ENCODE peak calls at places on chromosomes 13 and 19, in ten cellular contexts. W is heart left ventricle, V is GM23248, M is cardiac muscle cell, J is PC-3, P is left ventricle myocardium inferior, U is lung, Y is K562, S is breast epithelium, G is psoas muscle. R is an unnamed sample. For H3K4me1 and H3K9me3, the result is how much of the 10 kb centered on the place peaks cover.

GRCh38 chr19:51461723-51462161 is 3.5 kb upstream of the SIGLEC8 start:
- DNase-seq in V (no peak), P (no peak), J (no peak), Y (no peak), M (no peak), G (no peak), W (no peak), U (no peak), S (no peak), R (no peak)

GRCh38 chr19:2209408-2209807 is 26.7 kb downstream of the PLEKHJ1 start:
- DNase-seq in G (no peak), Y (no peak), W (no peak), V (no peak), U (no peak), P (no peak), S (no peak), M (no peak), J (no peak), R (no peak)

GRCh38 chr13:95624020-95624419 is 20.5 kb downstream of the DZIP1 start:
- DNase-seq in V (peak), J (peak), S (no peak), U (no peak), Y (peak), W (no peak), P (no peak), G (no peak), M (peak), R (no peak)

GRCh38 chr13:67136157-67136556 is 94.0 kb downstream of the PCDH9 start:
- DNase-seq in G (no peak), P (no peak), U (no peak), M (peak), J (no peak), Y (no peak), W (no peak), V (no peak), S (no peak), R (no peak)

GRCh38 chr13:31236211-31236786 is 36.5 kb downstream of the B3GLCT start:
- DNase-seq in W (no peak), S (no peak), Y (no peak), J (peak), U (no peak), M (peak), G (no peak), P (no peak), V (peak), R (no peak)

GRCh38 chr13:91399189-91400093 is 1.0 kb downstream of the GPC5 start:
- DNase-seq in V (no peak), U (no peak), G (peak), J (no peak), W (peak), S (no peak), M (no peak), P (no peak), Y (no peak), R (no peak)

GRCh38 chr13:65461590-65461989 is 1768.5 kb downstream of the PCDH9 start:
- DNase-seq in G (no peak), V (no peak), M (peak), W (no peak), P (no peak), U (no peak), S (no peak), J (no peak), Y (no peak), R (no peak)

GRCh38 chr13:105573134-105573533 is 962.3 kb downstream of the EFNB2 start:
- DNase-seq in G (no peak), W (no peak), V (no peak), P (no peak), Y (no peak), J (peak), M (no peak), U (no peak), S (no peak), R (no peak)

GRCh38 chr13:79271616-79272015 is 134.4 kb downstream of the RBM26 start:
- DNase-seq in U (no peak), Y (no peak), G (no peak), P (no peak), W (no peak), S (no peak), M (no peak), J (no peak), V (no peak), R (no peak)

GRCh38 chr13:64428196-64428595 is 2801.9 kb downstream of the PCDH9 start:
- DNase-seq in M (no peak), U (no peak), S (no peak), J (peak), W (no peak), G (no peak), Y (no peak), P (no peak), V (no peak), R (no peak)

GRCh38 chr19:55432355-55432959 is 10.6 kb downstream of the SHISA7 start:
- DNase-seq in S (no peak), J (no peak), Y (no peak), M (no peak), U (no peak), V (peak), P (no peak), W (no peak), G (no peak), R (no peak)

GRCh38 chr19:45976180-45976579 is 2.5 kb upstream of the NOVA2 start:
- DNase-seq in S (no peak), M (peak), P (no peak), G (no peak), U (no peak), J (no peak), Y (peak), V (peak), W (no peak), R (no peak)

GRCh38 chr19:41912899-41913475 is 15.3 kb downstream of the ERFL start:
- DNase-seq in G (no peak), U (no peak), M (no peak), P (no peak), W (no peak), J (no peak), Y (no peak), S (no peak), V (peak), R (no peak)

GRCh38 chr13:112608212-112608611 is 20.3 kb upstream of the TUBGCP3 start:
- DNase-seq in S (no peak), W (no peak), J (no peak), G (no peak), U (no peak), P (no peak), V (no peak), M (no peak), Y (no peak), R (no peak)

GRCh38 chr19:23823952-23824389 is 65.3 kb upstream of the ZNF681 start:
- DNase-seq in U (no peak), M (peak), J (peak), W (no peak), V (no peak), S (no peak), P (no peak), Y (no peak), G (no peak), R (no peak)

GRCh38 chr19:5090780-5091575 is 122.1 kb downstream of the KDM4B start:
- DNase-seq in M (peak), G (no peak), W (peak), S (no peak), V (peak), J (no peak), P (peak), U (no peak), Y (peak), R (no peak)

GRCh38 chr19:55322495-55322894 is 2.6 kb downstream of the TMEM150B start:
- DNase-seq in M (no peak), Y (no peak), P (no peak), J (no peak), V (no peak), W (no peak), S (no peak), G (no peak), U (no peak), R (no peak)

GRCh38 chr19:17999685-18000479 is 8.1 kb upstream of the ARRDC2 start:
- DNase-seq in U (no peak), G (no peak), J (no peak), V (no peak), S (no peak), P (no peak), M (no peak), W (no peak), Y (peak), R (no peak)

GRCh38 chr19:1324792-1325567 is 39.3 kb downstream of the EFNA2 start:
- DNase-seq in Y (peak), M (peak), J (peak), V (peak), S (peak), P (peak), G (peak), W (peak), U (peak), R (no peak)

GRCh38 chr13:43846496-43846895 is 33.0 kb downstream of the CCDC122 start:
- DNase-seq in V (peak), U (no peak), Y (no peak), M (peak), W (no peak), G (no peak), S (no peak), J (no peak), P (no peak), R (no peak)

GRCh38 chr19:2070436-2070827 is 19.4 kb upstream of the MKNK2 start:
- DNase-seq in Y (no peak), S (no peak), G (no peak), P (no peak), V (no peak), W (no peak), U (no peak), J (no peak), M (no peak), R (no peak)

GRCh38 chr13:45779901-45780300 is 71.7 kb downstream of the SIAH3 start:
- DNase-seq in U (no peak), G (no peak), P (no peak), J (no peak), S (no peak), M (no peak), V (no peak), W (no peak), Y (no peak), R (no peak)

GRCh38 chr13:77909827-77910226 is 8.8 kb downstream of the EDNRB start:
- DNase-seq in G (no peak), J (no peak), U (no peak), P (no peak), V (no peak), M (no peak), Y (no peak), W (no peak), S (no peak), R (no peak)

GRCh38 chr13:90690458-90691063 is 656.9 kb upstream of the MIR17HG start:
- DNase-seq in Y (no peak), G (no peak), W (no peak), S (no peak), P (no peak), M (peak), V (peak), J (no peak), U (no peak), R (no peak)

GRCh38 chr19:50332264-50333038 is 3.3 kb upstream of the KCNC3 start:
- DNase-seq in U (no peak), J (peak), M (no peak), G (no peak), V (no peak), Y (no peak), W (peak), P (no peak), S (peak), R (no peak)

GRCh38 chr19:50332014-50332263 is 2.8 kb upstream of the KCNC3 start:
- DNase-seq in S (no peak), G (no peak), M (no peak), V (no peak), Y (no peak), J (no peak), U (no peak), P (no peak), W (no peak), R (no peak)

GRCh38 chr19:50331187-50332013 is 2.2 kb upstream of the KCNC3 start:
- DNase-seq in U (no peak), G (no peak), J (no peak), P (no peak), S (no peak), M (no peak), Y (no peak), W (peak), V (no peak), R (no peak)

GRCh38 chr19:50329146-50329925 is at the start of gene KCNC3:
- DNase-seq in W (peak), P (peak), M (peak), J (peak), Y (peak), S (peak), G (peak), V (peak), U (peak), R (peak)

DNA sequence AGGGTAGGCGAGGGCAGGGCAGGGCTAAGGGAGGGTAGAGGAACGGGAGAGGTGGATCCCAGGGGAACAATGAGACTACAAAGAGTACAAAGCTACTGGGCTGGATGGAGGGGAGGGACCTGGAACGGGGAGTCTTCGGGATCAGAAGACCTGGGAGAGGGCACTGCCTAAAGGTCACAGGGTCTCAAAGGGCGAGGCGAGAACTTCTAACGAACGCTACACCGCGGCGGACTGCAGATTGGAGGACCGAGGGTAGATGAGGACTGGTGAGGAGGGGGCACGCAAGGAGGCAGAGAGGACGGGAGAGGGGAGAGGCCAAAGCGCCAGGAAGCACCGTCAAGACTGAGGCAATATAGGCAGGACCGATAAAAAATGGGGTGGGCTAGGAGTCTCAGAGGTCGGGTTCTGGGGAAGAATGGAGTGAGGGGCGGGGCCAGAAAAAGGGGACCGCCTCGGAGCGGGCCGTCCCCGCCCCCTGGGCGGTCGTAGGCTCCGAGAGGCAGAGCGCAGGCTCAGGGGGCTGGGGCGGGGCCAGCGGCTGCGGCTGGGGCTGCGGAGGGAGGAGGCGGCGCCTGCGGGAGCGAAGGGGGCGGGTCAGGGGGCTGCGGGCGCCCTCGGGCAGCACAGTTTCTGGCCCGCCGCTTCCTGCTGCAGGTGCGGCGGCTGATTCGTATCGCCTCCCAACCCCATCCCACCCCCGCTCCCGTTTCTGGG is 1.3 kb upstream of the KCNC3 start:
- DNase-seq in V (peak), U (peak), J (peak), M (peak), G (peak), S (peak), Y (peak), W (peak), P (peak), R (no peak)
- H3K4me1 ChIP-seq in V (under half), U (under half), J (under half), M (under half), G (under half), S (under half), Y (half or more), W (under half), P (half or more), R (under half)

GRCh38 chr19:9348671-9349070 is 14.1 kb upstream of the ZNF177 start:
- DNase-seq in Y (no peak), U (no peak), J (no peak), M (no peak), S (no peak), V (no peak), W (no peak), G (no peak), P (no peak), R (no peak)
- H3K9me3 ChIP-seq in Y (under half), U (under half), J (half or more), M (under half), S (half or more), V (under half), W (half or more), G (half or more), P (half or more), R (half or more)

GRCh38 chr19:38663957-38664502 is 16.6 kb downstream of the ACTN4 start:
- DNase-seq in J (no peak), G (peak), M (no peak), Y (no peak), V (no peak), S (peak), U (no peak), W (peak), P (peak), R (no peak)
- H3K4me1 ChIP-seq in J (half or more), G (half or more), M (half or more), Y (half or more), V (half or more), S (half or more), U (half or more), W (half or more), P (half or more), R (half or more)

DNA sequence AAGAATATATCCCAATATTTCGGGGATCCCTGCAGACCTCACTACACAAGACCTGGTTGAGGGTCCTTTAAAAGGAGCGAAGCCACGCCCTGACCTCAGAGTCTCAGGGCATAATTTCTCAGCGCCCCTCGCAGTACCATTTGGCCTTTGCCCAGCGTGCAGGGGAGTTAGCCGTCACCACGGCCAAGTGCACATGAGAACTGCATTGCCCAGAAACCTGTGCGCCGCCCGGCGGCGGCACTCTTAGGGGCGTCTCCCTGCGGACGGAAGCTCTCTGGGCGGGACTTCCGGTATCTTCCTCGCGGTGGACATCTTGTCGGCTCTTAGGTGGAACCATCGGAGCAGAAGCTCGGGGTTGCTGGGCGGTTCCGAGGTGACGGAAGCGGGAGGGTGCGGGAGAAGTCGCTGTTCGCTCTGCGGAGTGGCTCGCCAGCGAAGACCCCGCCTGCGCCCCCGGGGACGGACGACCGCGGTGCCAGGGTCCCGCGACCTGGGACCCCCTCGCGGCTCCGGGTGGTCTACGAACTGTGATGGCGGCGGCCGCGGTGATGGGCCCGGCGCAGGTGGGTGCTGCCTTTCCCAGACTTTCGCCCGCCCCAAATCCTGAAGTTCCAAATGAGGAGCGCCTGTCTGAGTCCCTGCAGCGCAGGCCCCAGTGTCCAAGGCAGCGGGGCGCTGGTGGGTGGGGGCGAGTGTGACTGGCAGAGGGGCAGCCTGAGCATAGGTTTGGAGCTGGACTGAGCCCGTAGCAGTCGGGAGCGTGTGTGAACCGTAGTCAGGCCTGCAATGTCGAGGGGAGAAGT is at the start of gene ZNF134:
- DNase-seq in V (peak), G (peak), M (peak), Y (peak), U (peak), P (peak), J (peak), S (peak), W (peak), R (peak)
- H3K9me3 ChIP-seq in V (under half), G (half or more), M (under half), Y (under half), U (under half), P (half or more), J (under half), S (under half), W (half or more), R (under half)

GRCh38 chr19:8366121-8366581 is 2.2 kb downstream of the ANGPTL4 start:
- DNase-seq in S (no peak), P (no peak), W (no peak), Y (peak), V (no peak), U (no peak), G (no peak), M (peak), J (no peak), R (no peak)

GRCh38 chr19:8367327-8368001 is 3.5 kb downstream of the ANGPTL4 start:
- DNase-seq in M (peak), G (peak), P (peak), V (peak), S (peak), Y (peak), U (peak), J (peak), W (peak), R (no peak)

GRCh38 chr19:8361921-8362793 is 1.8 kb upstream of the ANGPTL4 start:
- DNase-seq in U (peak), W (peak), Y (no peak), P (peak), J (peak), M (peak), G (peak), S (peak), V (peak), R (no peak)

GRCh38 chr19:8366961-8367326 is 3.0 kb downstream of the ANGPTL4 start:
- DNase-seq in P (no peak), J (no peak), G (peak), V (peak), Y (no peak), S (no peak), M (peak), U (no peak), W (peak), R (no peak)

DNA sequence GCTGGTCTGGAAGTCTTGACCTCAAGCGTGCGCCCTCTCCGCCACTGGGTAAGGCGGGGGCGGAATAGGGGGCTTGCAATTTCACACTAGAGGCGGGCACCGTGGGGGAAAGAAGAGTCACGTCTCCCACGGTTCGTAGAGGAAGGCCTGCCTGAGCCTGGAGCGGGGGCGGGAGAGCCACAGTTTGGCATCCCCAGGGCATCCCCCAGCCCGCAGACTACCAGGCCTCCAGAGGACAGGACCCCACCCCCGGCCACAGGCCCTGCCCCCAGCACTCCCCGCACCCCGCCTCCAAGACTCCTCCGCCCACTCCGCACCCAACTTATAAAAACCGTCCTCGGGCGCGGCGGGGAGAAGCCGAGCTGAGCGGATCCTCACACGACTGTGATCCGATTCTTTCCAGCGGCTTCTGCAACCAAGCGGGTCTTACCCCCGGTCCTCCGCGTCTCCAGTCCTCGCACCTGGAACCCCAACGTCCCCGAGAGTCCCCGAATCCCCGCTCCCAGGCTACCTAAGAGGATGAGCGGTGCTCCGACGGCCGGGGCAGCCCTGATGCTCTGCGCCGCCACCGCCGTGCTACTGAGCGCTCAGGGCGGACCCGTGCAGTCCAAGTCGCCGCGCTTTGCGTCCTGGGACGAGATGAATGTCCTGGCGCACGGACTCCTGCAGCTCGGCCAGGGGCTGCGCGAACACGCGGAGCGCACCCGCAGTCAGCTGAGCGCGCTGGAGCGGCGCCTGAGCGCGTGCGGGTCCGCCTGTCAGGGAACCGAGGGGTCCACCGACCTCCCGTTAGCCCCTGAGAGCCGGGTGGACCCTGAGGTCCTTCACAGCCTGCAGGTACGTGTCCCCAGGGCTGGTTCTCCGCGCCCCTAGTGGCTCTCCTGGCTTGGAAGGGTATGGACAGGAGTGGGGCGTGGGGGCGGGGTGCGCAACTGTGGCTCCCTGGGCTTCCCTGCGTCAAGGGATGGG is at the start of gene ANGPTL4:
- DNase-seq in Y (peak), U (peak), P (peak), J (peak), G (peak), V (peak), W (peak), S (peak), M (peak), R (no peak)
- H3K4me1 ChIP-seq in Y (under half), U (under half), P (half or more), J (under half), G (half or more), V (under half), W (half or more), S (under half), M (under half), R (half or more)

GRCh38 chr13:111123221-111123620 is 8.1 kb downstream of the ARHGEF7 start:
- DNase-seq in J (no peak), G (no peak), S (no peak), P (no peak), W (no peak), M (no peak), Y (no peak), V (no peak), U (no peak), R (no peak)
- H3K9me3 ChIP-seq in J (under half), G (under half), S (under half), P (under half), W (under half), M (under half), Y (under half), V (under half), U (under half), R (under half)

GRCh38 chr19:20243629-20244028 is 76.6 kb downstream of the ZNF486 start:
- DNase-seq in W (no peak), S (no peak), V (no peak), G (no peak), Y (no peak), U (no peak), P (no peak), M (no peak), J (no peak), R (no peak)
- H3K4me1 ChIP-seq in W (under half), S (under half), V (under half), G (under half), Y (under half), U (under half), P (under half), M (under half), J (under half), R (under half)

R was measured in esophagus squamous epithelium.